ENCODE peak calls at places on chromosomes 7 and 10, in five cellular contexts. One of them, this sample, is unnamed.
A peak's percentile ranks its signal among the peaks of the same experiment; 100 is the strongest.

GRCh38 chr10:86440874-86441838 is 74.6 kb upstream of the GRID1 start:
- DNase-seq in spleen: no peak
- DNase-seq in tibial artery: no peak
- DNase-seq in sigmoid colon: no peak
- DNase-seq in IMR-90: peak; percentile 91
- DNase-seq in this sample: no peak

GRCh38 chr10:110091830-110092229 is 84.0 kb downstream of the ADD3 start:
- DNase-seq in IMR-90: no peak
- DNase-seq in tibial artery: no peak
- DNase-seq in sigmoid colon: no peak
- DNase-seq in spleen: no peak
- DNase-seq in this sample: no peak

GRCh38 chr7:96314402-96315108 is 7.3 kb downstream of the SLC25A13 start:
- DNase-seq in spleen: no peak
- DNase-seq in IMR-90: peak; percentile 8
- DNase-seq in sigmoid colon: no peak
- DNase-seq in tibial artery: no peak
- DNase-seq in this sample: no peak

GRCh38 chr7:25481891-25482290 is 253.6 kb upstream of the NPVF start:
- DNase-seq in spleen: no peak
- DNase-seq in tibial artery: no peak
- DNase-seq in IMR-90: no peak
- DNase-seq in sigmoid colon: no peak
- DNase-seq in this sample: no peak

GRCh38 chr7:55887786-55888185 is 530 bp downstream of the ZNF713 start:
- DNase-seq in tibial artery: no peak
- DNase-seq in sigmoid colon: no peak
- DNase-seq in IMR-90: no peak
- DNase-seq in spleen: no peak
- DNase-seq in this sample: no peak

GRCh38 chr10:25226775-25227682 is 52.2 kb downstream of the GPR158 start:
- DNase-seq in spleen: no peak
- DNase-seq in tibial artery: no peak
- DNase-seq in IMR-90: peak; percentile 22
- DNase-seq in sigmoid colon: no peak
- DNase-seq in this sample: peak; percentile 26

GRCh38 chr10:19826712-19827111 is 10.5 kb downstream of the PLXDC2 start:
- DNase-seq in tibial artery: no peak
- DNase-seq in IMR-90: no peak
- DNase-seq in spleen: no peak
- DNase-seq in sigmoid colon: no peak
- DNase-seq in this sample: no peak

GRCh38 chr7:29892231-29892630 is 85.9 kb downstream of the WIPF3 start:
- DNase-seq in tibial artery: no peak
- DNase-seq in sigmoid colon: no peak
- DNase-seq in IMR-90: no peak
- DNase-seq in spleen: no peak
- DNase-seq in this sample: no peak

GRCh38 chr7:45710271-45711160 is 136.3 kb downstream of the ADCY1 start:
- DNase-seq in spleen: peak; percentile 54
- DNase-seq in tibial artery: peak; percentile 60
- DNase-seq in IMR-90: no peak
- DNase-seq in sigmoid colon: no peak
- DNase-seq in this sample: no peak

GRCh38 chr7:107622429-107622828 is 38.2 kb upstream of the SLC26A4 start:
- DNase-seq in spleen: no peak
- DNase-seq in sigmoid colon: no peak
- DNase-seq in tibial artery: no peak
- DNase-seq in IMR-90: peak; percentile 81
- DNase-seq in this sample: no peak

GRCh38 chr7:158367634-158367982 is 220.0 kb downstream of the PTPRN2 start:
- DNase-seq in IMR-90: no peak
- DNase-seq in tibial artery: no peak
- DNase-seq in sigmoid colon: no peak
- DNase-seq in spleen: no peak
- DNase-seq in this sample: no peak

GRCh38 chr10:62912086-62912485 is 95.9 kb upstream of the EGR2 start:
- DNase-seq in spleen: no peak
- DNase-seq in sigmoid colon: no peak
- DNase-seq in tibial artery: no peak
- DNase-seq in IMR-90: no peak
- DNase-seq in this sample: no peak

GRCh38 chr10:48903151-48903550 is 36.5 kb downstream of the LRRC18 start:
- DNase-seq in IMR-90: no peak
- DNase-seq in spleen: no peak
- DNase-seq in sigmoid colon: no peak
- DNase-seq in tibial artery: no peak
- DNase-seq in this sample: no peak

GRCh38 chr7:45726883-45727282 is 146.0 kb downstream of the CCDC201 start:
- DNase-seq in IMR-90: no peak
- DNase-seq in spleen: peak; percentile 68
- DNase-seq in sigmoid colon: no peak
- DNase-seq in tibial artery: no peak
- DNase-seq in this sample: no peak

GRCh38 chr7:18788026-18788425 is 292.5 kb downstream of the HDAC9 start:
- DNase-seq in spleen: no peak
- DNase-seq in sigmoid colon: no peak
- DNase-seq in IMR-90: no peak
- DNase-seq in tibial artery: no peak
- DNase-seq in this sample: no peak

GRCh38 chr7:38723327-38723726 is 92.2 kb upstream of the AMPH start:
- DNase-seq in spleen: no peak
- DNase-seq in tibial artery: no peak
- DNase-seq in sigmoid colon: no peak
- DNase-seq in IMR-90: no peak
- DNase-seq in this sample: no peak

GRCh38 chr10:123912466-123913201 is 21.0 kb upstream of the CPXM2 start:
- DNase-seq in spleen: no peak
- DNase-seq in sigmoid colon: no peak
- DNase-seq in IMR-90: no peak
- DNase-seq in tibial artery: no peak
- DNase-seq in this sample: no peak

GRCh38 chr7:94529516-94529915 is 19.9 kb downstream of the CASD1 start:
- DNase-seq in IMR-90: peak; percentile 43
- DNase-seq in spleen: no peak
- DNase-seq in sigmoid colon: no peak
- DNase-seq in tibial artery: no peak
- DNase-seq in this sample: no peak

GRCh38 chr7:74462707-74463100 is 9.0 kb downstream of the GTF2IRD1 start:
- DNase-seq in sigmoid colon: no peak
- DNase-seq in tibial artery: no peak
- DNase-seq in spleen: no peak
- DNase-seq in IMR-90: no peak
- DNase-seq in this sample: no peak

GRCh38 chr7:127927339-127927679 is 103.9 kb downstream of the LRRC4 start:
- DNase-seq in spleen: no peak
- DNase-seq in IMR-90: peak; percentile 46
- DNase-seq in tibial artery: no peak
- DNase-seq in sigmoid colon: no peak
- DNase-seq in this sample: peak; percentile 23

GRCh38 chr10:110864662-110865140 is 7.0 kb upstream of the PDCD4 start:
- DNase-seq in IMR-90: no peak
- DNase-seq in tibial artery: no peak
- DNase-seq in spleen: no peak
- DNase-seq in sigmoid colon: no peak
- DNase-seq in this sample: peak; percentile 31

GRCh38 chr10:17214991-17215781 is 12.9 kb upstream of the VIM start:
- DNase-seq in spleen: no peak
- DNase-seq in tibial artery: no peak
- DNase-seq in sigmoid colon: no peak
- DNase-seq in IMR-90: peak; percentile 97
- DNase-seq in this sample: no peak
- H3K4me3 ChIP-seq in spleen: no peak overlapping the region
- H3K4me3 ChIP-seq in tibial artery: peak overlapping the region; percentile 12
- H3K4me3 ChIP-seq in sigmoid colon: no peak overlapping the region
- H3K4me3 ChIP-seq in IMR-90: no peak overlapping the region
- H3K4me3 ChIP-seq in this sample: no peak overlapping the region

GRCh38 chr10:119670717-119671116 is 19.5 kb downstream of the BAG3 start:
- DNase-seq in sigmoid colon: no peak
- DNase-seq in IMR-90: peak; percentile 65
- DNase-seq in tibial artery: no peak
- DNase-seq in spleen: no peak
- DNase-seq in this sample: no peak
- H3K4me1 ChIP-seq in sigmoid colon: peaks cover 38% of the 10 kb centered on the region
- H3K4me1 ChIP-seq in IMR-90: peaks cover 31% of the 10 kb centered on the region
- H3K4me1 ChIP-seq in tibial artery: peaks cover 52% of the 10 kb centered on the region
- H3K4me1 ChIP-seq in spleen: peaks cover 25% of the 10 kb centered on the region
- H3K4me1 ChIP-seq in this sample: peaks cover 28% of the 10 kb centered on the region

GRCh38 chr7:116348356-116348755 is 138.0 kb downstream of the TES start:
- DNase-seq in sigmoid colon: no peak
- DNase-seq in IMR-90: no peak
- DNase-seq in tibial artery: no peak
- DNase-seq in spleen: no peak
- DNase-seq in this sample: no peak

GRCh38 chr7:116351966-116352365 is 141.6 kb downstream of the TES start:
- DNase-seq in IMR-90: no peak
- DNase-seq in spleen: no peak
- DNase-seq in sigmoid colon: no peak
- DNase-seq in tibial artery: no peak
- DNase-seq in this sample: no peak

GRCh38 chr7:116341222-116341907 is 131.0 kb downstream of the TES start:
- DNase-seq in IMR-90: no peak
- DNase-seq in sigmoid colon: no peak
- DNase-seq in spleen: no peak
- DNase-seq in tibial artery: no peak
- DNase-seq in this sample: no peak

GRCh38 chr7:116342125-116342524 is 131.8 kb downstream of the TES start:
- DNase-seq in IMR-90: peak; percentile 70
- DNase-seq in sigmoid colon: no peak
- DNase-seq in spleen: no peak
- DNase-seq in tibial artery: no peak
- DNase-seq in this sample: no peak

DNA sequence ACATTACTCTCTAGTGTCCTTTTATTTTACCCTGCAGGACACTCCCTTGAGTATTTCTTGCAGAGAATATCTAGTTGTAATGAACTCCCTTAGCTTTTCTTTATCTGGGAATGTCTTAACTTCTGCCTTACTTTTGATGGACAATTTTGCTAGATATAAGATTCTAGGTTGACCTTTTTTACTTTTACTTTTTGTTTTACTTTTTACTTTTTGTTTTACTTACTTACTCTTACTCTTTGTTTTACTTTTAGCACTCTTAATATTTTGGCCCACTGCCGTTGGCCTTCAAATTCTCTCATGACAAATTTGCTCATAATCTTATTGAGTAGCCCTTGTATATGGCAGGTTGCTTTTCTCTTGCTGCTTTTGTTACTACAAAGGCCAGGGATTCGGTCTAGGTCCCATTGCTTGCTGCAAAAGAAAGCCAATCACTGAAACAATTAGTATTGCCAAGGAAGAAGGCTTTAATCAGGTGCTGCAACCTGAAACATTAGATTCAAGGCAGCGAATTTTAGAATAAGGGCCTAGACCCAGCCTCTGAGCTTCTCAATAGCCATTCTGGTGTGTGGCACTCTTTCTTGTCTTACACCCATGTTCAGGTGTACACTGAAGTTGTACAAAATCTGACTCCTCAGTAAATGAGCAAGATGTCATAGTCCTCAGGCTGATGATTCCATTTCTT is 137.0 kb downstream of the TES start:
- DNase-seq in spleen: no peak
- DNase-seq in IMR-90: no peak
- DNase-seq in tibial artery: no peak
- DNase-seq in sigmoid colon: no peak
- DNase-seq in this sample: no peak
- H3K9me3 ChIP-seq in spleen: no peaks in the 10 kb centered on the region
- H3K9me3 ChIP-seq in IMR-90: peaks cover 3% of the 10 kb centered on the region
- H3K9me3 ChIP-seq in tibial artery: no peaks in the 10 kb centered on the region
- H3K9me3 ChIP-seq in sigmoid colon: no peaks in the 10 kb centered on the region
- H3K9me3 ChIP-seq in this sample: no peaks in the 10 kb centered on the region

DNA sequence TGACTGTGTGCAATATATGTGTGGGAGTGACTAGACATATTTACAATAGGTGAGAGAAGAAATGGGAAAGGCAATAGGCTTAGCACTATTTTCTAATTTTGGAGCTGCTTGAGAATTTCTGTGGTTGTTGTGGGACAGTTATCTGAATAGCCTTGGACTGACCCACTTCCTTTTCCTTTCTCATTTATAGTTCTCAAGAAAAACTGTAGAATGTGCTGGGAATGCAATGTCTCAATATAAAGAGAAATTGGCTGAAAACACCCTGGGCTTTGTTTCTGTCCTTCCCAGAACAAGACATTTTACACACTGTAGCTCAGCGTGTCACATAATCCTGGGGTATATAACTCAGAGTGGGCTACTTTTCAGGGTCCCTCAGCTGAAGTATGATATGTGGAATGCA is 153.0 kb upstream of the RHOBTB1 start:
- DNase-seq in IMR-90: no peak
- DNase-seq in spleen: no peak
- DNase-seq in tibial artery: no peak
- DNase-seq in sigmoid colon: no peak
- DNase-seq in this sample: no peak
- H3K4me3 ChIP-seq in IMR-90: no peak overlapping the region
- H3K4me3 ChIP-seq in spleen: no peak overlapping the region
- H3K4me3 ChIP-seq in tibial artery: no peak overlapping the region
- H3K4me3 ChIP-seq in sigmoid colon: no peak overlapping the region
- H3K4me3 ChIP-seq in this sample: no peak overlapping the region

DNA sequence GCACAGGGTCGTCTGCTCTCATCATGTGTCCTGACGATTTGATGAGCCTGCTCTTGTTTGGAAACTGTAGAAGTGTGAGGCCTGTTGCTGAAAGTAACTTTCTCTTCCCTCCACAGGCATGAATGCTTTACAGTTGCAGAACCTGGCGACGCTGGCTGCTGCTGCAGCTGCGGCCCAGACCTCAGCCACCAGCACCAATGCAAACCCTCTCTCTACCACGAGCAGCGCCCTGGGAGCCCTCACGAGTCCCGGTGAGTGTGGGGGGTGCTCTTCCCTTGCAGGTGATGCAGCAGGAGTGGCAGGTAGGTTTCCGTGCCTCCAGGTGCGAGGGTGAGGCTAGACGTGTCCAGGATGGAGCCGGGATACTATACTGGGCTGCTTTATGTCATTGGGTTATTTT is 270.6 kb downstream of the CELF2 start:
- DNase-seq in spleen: no peak
- DNase-seq in tibial artery: no peak
- DNase-seq in sigmoid colon: no peak
- DNase-seq in IMR-90: no peak
- DNase-seq in this sample: no peak
- H3K4me1 ChIP-seq in spleen: peaks cover 23% of the 10 kb centered on the region
- H3K4me1 ChIP-seq in tibial artery: no peaks in the 10 kb centered on the region
- H3K4me1 ChIP-seq in sigmoid colon: no peaks in the 10 kb centered on the region
- H3K4me1 ChIP-seq in IMR-90: no peaks in the 10 kb centered on the region
- H3K4me1 ChIP-seq in this sample: no peaks in the 10 kb centered on the region

GRCh38 chr7:52825611-52826010 is 209.8 kb upstream of the POM121L12 start:
- DNase-seq in tibial artery: no peak
- DNase-seq in spleen: no peak
- DNase-seq in sigmoid colon: no peak
- DNase-seq in IMR-90: no peak
- DNase-seq in this sample: no peak
- H3K9me3 ChIP-seq in tibial artery: peaks cover 20% of the 10 kb centered on the region
- H3K9me3 ChIP-seq in spleen: peaks cover 29% of the 10 kb centered on the region
- H3K9me3 ChIP-seq in sigmoid colon: peaks cover 5% of the 10 kb centered on the region
- H3K9me3 ChIP-seq in IMR-90: peaks cover 6% of the 10 kb centered on the region
- H3K9me3 ChIP-seq in this sample: no peaks in the 10 kb centered on the region

This sample was measured in pancreas.